ENCODE peak calls at places on chromosomes 12 and 14, in eight cellular contexts. K is LoVo; G is adipocyte; L is caudate nucleus; O is trophoblast cell; H is endothelial cell of umbilical vein; V is CD4-positive, alpha-beta T cell; I is activated CD4-positive, CD25-positive, alpha-beta regulatory T cell. F is an unnamed sample.

GRCh38 chr14:75442642-75443041 is 14.8 kb downstream of the JDP2 start:
- DNase-seq in K (no peak), G (no peak), L (no peak), O (no peak), H (no peak), V (no peak), I (no peak), F (peak)

GRCh38 chr12:112190626-112191025 is 65.3 kb downstream of the TRAFD1 start:
- DNase-seq in K (no peak), G (no peak), L (no peak), O (no peak), H (no peak), V (no peak), I (no peak), F (no peak)

GRCh38 chr14:100696590-100696989 is 30.1 kb upstream of the DLK1 start:
- DNase-seq in K (no peak), G (no peak), L (no peak), O (peak), H (no peak), V (no peak), I (no peak), F (no peak)

GRCh38 chr12:76284816-76285750 is 63.1 kb downstream of the BBS10 start:
- DNase-seq in K (peak), G (peak), L (no peak), O (no peak), H (no peak), V (no peak), I (no peak), F (peak)

GRCh38 chr12:59194794-59195193 is 274.5 kb upstream of the LRIG3 start:
- DNase-seq in K (no peak), G (no peak), L (no peak), O (no peak), H (no peak), V (no peak), I (no peak), F (no peak)

GRCh38 chr12:53508534-53509199 is 1.4 kb upstream of the NPFF start:
- DNase-seq in K (peak), G (peak), L (peak), O (peak), H (peak), V (peak), I (peak), F (peak)

GRCh38 chr12:31618228-31619025 is 27.5 kb upstream of the DENND5B start:
- DNase-seq in K (no peak), G (no peak), L (no peak), O (peak), H (peak), V (no peak), I (no peak), F (peak)

GRCh38 chr14:67483599-67484270 is 4.8 kb downstream of the TMEM229B start:
- DNase-seq in K (no peak), G (no peak), L (no peak), O (no peak), H (no peak), V (no peak), I (no peak), F (no peak)

GRCh38 chr12:99390707-99391106 is 256.8 kb upstream of the GARIN6 start:
- DNase-seq in K (no peak), G (no peak), L (no peak), O (peak), H (no peak), V (no peak), I (no peak), F (no peak)

GRCh38 chr12:88870000-88870737 is 289.9 kb upstream of the KITLG start:
- DNase-seq in K (no peak), G (peak), L (no peak), O (no peak), H (no peak), V (no peak), I (no peak), F (peak)

GRCh38 chr12:131892711-131893604 is 1.5 kb upstream of the ULK1 start:
- DNase-seq in K (no peak), G (no peak), L (no peak), O (peak), H (no peak), V (no peak), I (no peak), F (no peak)

GRCh38 chr12:106766393-106766826 is 8.1 kb upstream of the RIC8B start:
- DNase-seq in K (no peak), G (peak), L (peak), O (no peak), H (peak), V (no peak), I (no peak), F (peak)

GRCh38 chr12:57146925-57147640 is at the start of gene LRP1-AS:
- DNase-seq in K (no peak), G (no peak), L (no peak), O (no peak), H (no peak), V (no peak), I (no peak), F (no peak)

GRCh38 chr12:14665354-14666348 is 30.7 kb downstream of the GUCY2C start:
- DNase-seq in K (no peak), G (no peak), L (no peak), O (peak), H (no peak), V (no peak), I (no peak), F (no peak)

GRCh38 chr14:95040723-95041476 is 116.4 kb downstream of the DICER1 start:
- DNase-seq in K (no peak), G (peak), L (no peak), O (no peak), H (no peak), V (no peak), I (no peak), F (no peak)

GRCh38 chr12:109218996-109219395 is 90.1 kb downstream of the FOXN4 start:
- DNase-seq in K (no peak), G (no peak), L (no peak), O (no peak), H (no peak), V (no peak), I (no peak), F (no peak)